ENCODE peak calls at places on chromosomes 6 and 20, in seven cellular contexts. P, K, N, V, H, X and S are unnamed samples.

GRCh38 chr6:87899499-87900147 is 148.0 kb upstream of the SPACA1 start:
- DNase-seq in P (no peak), K (no peak), N (no peak), V (no peak), H (no peak), X (no peak), S (no peak)

GRCh38 chr6:72748759-72749158 is 126.9 kb downstream of the KCNQ5 start:
- DNase-seq in P (peak; percentile 82), K (peak; percentile 38), N (no peak), V (no peak), H (no peak), X (peak; percentile 59), S (peak; percentile 72)

GRCh38 chr20:39049684-39050554 is 87.8 kb downstream of the DHX35 start:
- DNase-seq in P (peak; percentile 74), K (peak; percentile 20), N (peak; percentile 78), V (peak; percentile 92), H (peak; percentile 59), X (no peak), S (no peak)

GRCh38 chr6:89829591-89830384 is at the start of gene CASP8AP2:
- DNase-seq in P (peak; percentile 99), K (peak; percentile 97), N (peak; percentile 98), V (peak; percentile 93), H (peak; percentile 98), X (peak; percentile 95), S (peak; percentile 89)

GRCh38 chr20:24910461-24910860 is 38.6 kb upstream of the CST7 start:
- DNase-seq in P (no peak), K (no peak), N (no peak), V (peak; percentile 39), H (no peak), X (no peak), S (no peak)

GRCh38 chr6:74115674-74116073 is 419.7 kb downstream of the CD109 start:
- DNase-seq in P (no peak), K (no peak), N (no peak), V (no peak), H (no peak), X (no peak), S (no peak)

GRCh38 chr6:83411731-83412130 is 19.1 kb downstream of the ME1 start:
- DNase-seq in P (no peak), K (no peak), N (no peak), V (no peak), H (no peak), X (no peak), S (no peak)

GRCh38 chr20:51667491-51667890 is 100.7 kb downstream of the ATP9A start:
- DNase-seq in P (no peak), K (no peak), N (no peak), V (no peak), H (no peak), X (no peak), S (no peak)

GRCh38 chr20:52103911-52104545 is 87.6 kb downstream of the ZFP64 start:
- DNase-seq in P (peak; percentile 26), K (no peak), N (no peak), V (no peak), H (peak; percentile 65), X (no peak), S (no peak)

GRCh38 chr6:125312478-125312877 is 10.7 kb upstream of the HDDC2 start:
- DNase-seq in P (no peak), K (no peak), N (no peak), V (no peak), H (no peak), X (no peak), S (no peak)

GRCh38 chr20:35344354-35344837 is 52.2 kb upstream of the FAM83C start:
- DNase-seq in P (peak; percentile 57), K (peak; percentile 70), N (no peak), V (no peak), H (no peak), X (no peak), S (peak; percentile 18)

GRCh38 chr6:127345521-127345920 is 2.1 kb upstream of the ECHDC1 start:
- DNase-seq in P (no peak), K (no peak), N (no peak), V (no peak), H (no peak), X (no peak), S (no peak)

GRCh38 chr6:160088069-160088773 is 33.4 kb upstream of the SLC22A1 start:
- DNase-seq in P (peak; percentile 80), K (peak; percentile 76), N (peak; percentile 23), V (no peak), H (no peak), X (no peak), S (no peak)

GRCh38 chr6:41466437-41466990 is 79.7 kb upstream of the FOXP4 start:
- DNase-seq in P (no peak), K (no peak), N (no peak), V (no peak), H (no peak), X (no peak), S (no peak)

GRCh38 chr20:7712661-7713060 is 227.6 kb downstream of the HAO1 start:
- DNase-seq in P (no peak), K (no peak), N (no peak), V (no peak), H (no peak), X (no peak), S (no peak)

DNA sequence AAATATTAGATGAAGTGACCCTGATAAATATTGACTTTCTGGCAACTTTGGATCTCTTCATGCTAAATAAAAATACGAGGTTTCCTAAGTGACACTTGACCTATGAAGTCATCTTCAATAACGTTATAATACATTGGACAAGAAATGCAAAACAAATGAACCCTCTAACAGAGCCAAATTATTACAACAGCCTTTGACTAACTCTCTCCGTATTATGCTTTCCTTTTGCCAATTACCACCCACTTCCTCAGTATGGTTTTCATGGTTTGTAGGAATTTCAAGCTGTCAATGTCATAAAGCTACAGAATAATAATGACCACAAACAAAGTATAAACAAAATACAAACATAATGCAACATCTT is 210.5 kb downstream of the MOXD1 start:
- DNase-seq in P (no peak), K (no peak), N (no peak), V (no peak), H (no peak), X (no peak), S (no peak)
- H3K27ac ChIP-seq in P (no peak overlapping the region), K (no peak overlapping the region), N (no peak overlapping the region), V (no peak overlapping the region), H (no peak overlapping the region), X (no peak overlapping the region), S (no peak overlapping the region)

GRCh38 chr6:44039839-44040350 is 87.4 kb downstream of the MRPL14 start:
- DNase-seq in P (no peak), K (no peak), N (no peak), V (no peak), H (no peak), X (no peak), S (no peak)
- H3K27ac ChIP-seq in P (peak overlapping the region; percentile 93), K (no peak overlapping the region), N (no peak overlapping the region), V (no peak overlapping the region), H (no peak overlapping the region), X (no peak overlapping the region), S (no peak overlapping the region)

GRCh38 chr6:27239258-27239657 is 8.2 kb upstream of the PRSS16 start:
- DNase-seq in P (no peak), K (no peak), N (no peak), V (no peak), H (no peak), X (no peak), S (no peak)
- H3K27ac ChIP-seq in P (no peak overlapping the region), K (no peak overlapping the region), N (no peak overlapping the region), V (no peak overlapping the region), H (no peak overlapping the region), X (no peak overlapping the region), S (no peak overlapping the region)

GRCh38 chr6:81766482-81767069 is 14.1 kb upstream of the TENT5A start:
- DNase-seq in P (peak; percentile 25), K (peak; percentile 81), N (no peak), V (no peak), H (no peak), X (no peak), S (no peak)
- H3K27ac ChIP-seq in P (no peak overlapping the region), K (peak overlapping the region; percentile 47), N (no peak overlapping the region), V (peak overlapping the region; percentile 57), H (no peak overlapping the region), X (no peak overlapping the region), S (peak overlapping the region; percentile 4)

GRCh38 chr6:143125455-143125854 is 64.8 kb downstream of the AIG1 start:
- DNase-seq in P (no peak), K (no peak), N (no peak), V (no peak), H (no peak), X (no peak), S (no peak)
- H3K27ac ChIP-seq in P (no peak overlapping the region), K (no peak overlapping the region), N (no peak overlapping the region), V (no peak overlapping the region), H (no peak overlapping the region), X (no peak overlapping the region), S (no peak overlapping the region)

GRCh38 chr6:54729716-54730115 is 116.9 kb upstream of the FAM83B start:
- DNase-seq in P (no peak), K (no peak), N (no peak), V (no peak), H (no peak), X (no peak), S (peak; percentile 5)

DNA sequence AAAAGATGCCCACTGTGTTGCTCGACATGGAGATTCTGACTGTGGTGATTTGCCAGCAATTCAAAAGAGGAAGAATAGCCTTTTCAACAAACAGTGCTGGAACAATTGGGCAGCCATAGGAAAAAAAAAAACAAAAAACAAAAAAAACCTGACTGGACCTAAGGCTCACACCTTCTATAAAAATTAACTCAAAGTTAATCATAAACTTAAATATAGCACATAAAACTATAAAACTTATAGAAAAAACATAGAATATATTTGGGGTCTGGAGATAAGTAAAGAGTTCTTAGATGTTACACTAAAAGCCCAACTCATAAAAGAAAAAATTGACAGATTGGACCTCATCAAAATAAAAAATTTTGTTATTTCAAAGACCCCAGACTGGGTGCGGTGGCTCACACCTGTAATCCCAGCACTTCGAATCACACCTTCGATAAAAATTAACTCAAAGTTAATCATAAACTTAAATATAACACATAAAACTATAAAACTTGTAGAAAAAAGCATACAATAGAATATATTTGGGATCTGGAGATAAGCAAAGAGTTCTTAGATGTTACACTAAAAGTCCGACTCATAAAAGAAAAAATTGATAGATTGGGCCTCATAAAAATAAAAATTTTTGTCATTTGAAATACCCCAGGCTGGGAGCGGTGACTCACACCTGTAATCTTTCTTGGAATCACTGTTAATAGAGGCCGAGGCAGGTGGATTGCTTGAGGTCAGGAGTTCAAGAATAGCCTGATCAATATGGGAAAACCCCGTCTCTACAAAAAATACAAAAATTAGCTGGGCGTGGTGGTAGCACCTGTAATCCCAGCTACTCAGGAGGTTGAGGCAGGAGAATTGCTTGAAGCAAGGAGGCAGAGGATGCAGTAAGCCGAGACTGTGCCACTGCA is 115.6 kb upstream of the FAM83B start:
- DNase-seq in P (no peak), K (no peak), N (no peak), V (no peak), H (no peak), X (no peak), S (no peak)
- H3K27ac ChIP-seq in P (no peak overlapping the region), K (no peak overlapping the region), N (no peak overlapping the region), V (no peak overlapping the region), H (no peak overlapping the region), X (no peak overlapping the region), S (no peak overlapping the region)

GRCh38 chr20:63120286-63121090 is 95.4 kb downstream of the YTHDF1 start:
- DNase-seq in P (no peak), K (no peak), N (no peak), V (peak; percentile 53), H (no peak), X (no peak), S (no peak)
- H3K27ac ChIP-seq in P (no peak overlapping the region), K (no peak overlapping the region), N (no peak overlapping the region), V (no peak overlapping the region), H (no peak overlapping the region), X (no peak overlapping the region), S (no peak overlapping the region)

GRCh38 chr6:152091201-152091600 is 283.7 kb downstream of the ESR1 start:
- DNase-seq in P (no peak), K (no peak), N (no peak), V (no peak), H (no peak), X (no peak), S (no peak)
- H3K27ac ChIP-seq in P (no peak overlapping the region), K (no peak overlapping the region), N (no peak overlapping the region), V (no peak overlapping the region), H (no peak overlapping the region), X (no peak overlapping the region), S (peak overlapping the region; percentile 40)